ENCODE peak calls at places on chromosomes 6 and 20, in eight cellular contexts. One of them, this sample, is unnamed.

GRCh38 chr6:7615611-7616383 is 25.8 kb downstream of the SNRNP48 start:
- DNase-seq in fibroblast of pulmonary artery: peak; percentile 81
- DNase-seq in adrenal gland: peak; percentile 61
- DNase-seq in Caco-2: no peak
- DNase-seq in AG09309: no peak
- DNase-seq in fibroblast of lung: peak; percentile 40
- DNase-seq in esophagus squamous epithelium: no peak
- DNase-seq in lower leg skin: peak; percentile 42
- DNase-seq in this sample: peak; percentile 24

GRCh38 chr6:47787620-47788497 is 6.0 kb downstream of the OPN5 start:
- DNase-seq in AG09309: peak; percentile 10
- DNase-seq in Caco-2: peak; percentile 56
- DNase-seq in fibroblast of lung: peak; percentile 49
- DNase-seq in fibroblast of pulmonary artery: peak; percentile 61
- DNase-seq in esophagus squamous epithelium: no peak
- DNase-seq in lower leg skin: peak; percentile 21
- DNase-seq in adrenal gland: peak; percentile 61
- DNase-seq in this sample: peak; percentile 5

GRCh38 chr20:4053516-4053919 is 38.2 kb upstream of the RNF24 start:
- DNase-seq in AG09309: no peak
- DNase-seq in Caco-2: no peak
- DNase-seq in fibroblast of pulmonary artery: no peak
- DNase-seq in fibroblast of lung: peak; percentile 74
- DNase-seq in lower leg skin: no peak
- DNase-seq in adrenal gland: no peak
- DNase-seq in esophagus squamous epithelium: no peak
- DNase-seq in this sample: no peak

GRCh38 chr6:121677551-121677950 is 242.1 kb downstream of the GJA1 start:
- DNase-seq in lower leg skin: no peak
- DNase-seq in esophagus squamous epithelium: no peak
- DNase-seq in Caco-2: no peak
- DNase-seq in AG09309: no peak
- DNase-seq in adrenal gland: no peak
- DNase-seq in fibroblast of lung: peak; percentile 35
- DNase-seq in fibroblast of pulmonary artery: no peak
- DNase-seq in this sample: no peak

GRCh38 chr6:169619650-169620049 is 82.2 kb downstream of the WDR27 start:
- DNase-seq in fibroblast of pulmonary artery: peak; percentile 26
- DNase-seq in adrenal gland: no peak
- DNase-seq in fibroblast of lung: peak; percentile 47
- DNase-seq in Caco-2: no peak
- DNase-seq in esophagus squamous epithelium: no peak
- DNase-seq in AG09309: no peak
- DNase-seq in lower leg skin: no peak
- DNase-seq in this sample: no peak

GRCh38 chr20:17938889-17939619 is 29.5 kb downstream of the SNX5 start:
- DNase-seq in fibroblast of pulmonary artery: peak; percentile 74
- DNase-seq in fibroblast of lung: peak; percentile 55
- DNase-seq in esophagus squamous epithelium: no peak
- DNase-seq in Caco-2: peak; percentile 75
- DNase-seq in lower leg skin: peak; percentile 34
- DNase-seq in AG09309: no peak
- DNase-seq in adrenal gland: peak; percentile 71
- DNase-seq in this sample: no peak

GRCh38 chr6:105363100-105363754 is 39.7 kb downstream of the PREP start:
- DNase-seq in lower leg skin: no peak
- DNase-seq in AG09309: no peak
- DNase-seq in fibroblast of lung: peak; percentile 25
- DNase-seq in adrenal gland: no peak
- DNase-seq in esophagus squamous epithelium: no peak
- DNase-seq in fibroblast of pulmonary artery: peak; percentile 62
- DNase-seq in Caco-2: no peak
- DNase-seq in this sample: no peak

GRCh38 chr6:156351346-156351966 is 425.7 kb upstream of the ARID1B start:
- DNase-seq in adrenal gland: no peak
- DNase-seq in fibroblast of lung: no peak
- DNase-seq in fibroblast of pulmonary artery: no peak
- DNase-seq in esophagus squamous epithelium: no peak
- DNase-seq in Caco-2: no peak
- DNase-seq in AG09309: no peak
- DNase-seq in lower leg skin: no peak
- DNase-seq in this sample: no peak

GRCh38 chr6:141123084-141123483 is 1009.6 kb upstream of the GJE1 start:
- DNase-seq in AG09309: no peak
- DNase-seq in lower leg skin: no peak
- DNase-seq in fibroblast of lung: peak; percentile 38
- DNase-seq in Caco-2: no peak
- DNase-seq in adrenal gland: no peak
- DNase-seq in fibroblast of pulmonary artery: no peak
- DNase-seq in esophagus squamous epithelium: no peak
- DNase-seq in this sample: no peak

GRCh38 chr20:17036546-17036945 is 190.3 kb upstream of the PCSK2 start:
- DNase-seq in fibroblast of pulmonary artery: no peak
- DNase-seq in esophagus squamous epithelium: no peak
- DNase-seq in Caco-2: no peak
- DNase-seq in lower leg skin: no peak
- DNase-seq in fibroblast of lung: peak; percentile 55
- DNase-seq in AG09309: no peak
- DNase-seq in adrenal gland: no peak
- DNase-seq in this sample: no peak

GRCh38 chr6:152905551-152906299 is 77.1 kb downstream of the FBXO5 start:
- DNase-seq in AG09309: no peak
- DNase-seq in lower leg skin: no peak
- DNase-seq in esophagus squamous epithelium: no peak
- DNase-seq in fibroblast of lung: no peak
- DNase-seq in Caco-2: no peak
- DNase-seq in fibroblast of pulmonary artery: no peak
- DNase-seq in adrenal gland: no peak
- DNase-seq in this sample: no peak

GRCh38 chr6:14222956-14223355 is 105.4 kb downstream of the CD83 start:
- DNase-seq in Caco-2: no peak
- DNase-seq in fibroblast of lung: no peak
- DNase-seq in fibroblast of pulmonary artery: no peak
- DNase-seq in AG09309: no peak
- DNase-seq in adrenal gland: no peak
- DNase-seq in lower leg skin: no peak
- DNase-seq in esophagus squamous epithelium: no peak
- DNase-seq in this sample: no peak

GRCh38 chr20:1281279-1282057 is 15.4 kb downstream of the SNPH start:
- DNase-seq in esophagus squamous epithelium: no peak
- DNase-seq in adrenal gland: no peak
- DNase-seq in Caco-2: no peak
- DNase-seq in lower leg skin: no peak
- DNase-seq in fibroblast of lung: no peak
- DNase-seq in AG09309: no peak
- DNase-seq in fibroblast of pulmonary artery: no peak
- DNase-seq in this sample: no peak

GRCh38 chr6:90025418-90026089 is 131.3 kb downstream of the GJA10 start:
- DNase-seq in fibroblast of lung: peak; percentile 92
- DNase-seq in AG09309: peak; percentile 83
- DNase-seq in adrenal gland: no peak
- DNase-seq in fibroblast of pulmonary artery: peak; percentile 72
- DNase-seq in lower leg skin: no peak
- DNase-seq in esophagus squamous epithelium: no peak
- DNase-seq in Caco-2: no peak
- DNase-seq in this sample: no peak

DNA sequence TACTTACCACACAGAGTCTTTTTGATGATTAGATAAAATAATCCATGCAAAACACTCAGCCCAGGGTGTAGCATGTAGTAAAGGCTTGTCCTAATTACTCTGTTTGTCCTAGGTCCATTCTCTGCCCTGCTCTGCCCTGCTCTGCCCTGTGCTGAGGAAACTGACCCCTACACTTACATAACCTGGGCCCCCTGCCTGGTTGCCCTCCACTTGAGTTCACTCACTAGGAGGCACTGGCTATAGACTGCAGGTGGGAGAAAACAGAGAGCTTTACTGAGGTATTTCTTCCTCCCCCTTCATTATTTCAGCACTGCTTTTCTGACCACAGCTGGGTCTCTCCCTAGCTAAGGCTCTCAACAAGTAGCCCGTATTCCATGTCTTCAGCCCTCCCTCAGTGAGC is 70.9 kb upstream of the TBX18 start:
- DNase-seq in fibroblast of lung: no peak
- DNase-seq in lower leg skin: no peak
- DNase-seq in fibroblast of pulmonary artery: no peak
- DNase-seq in adrenal gland: no peak
- DNase-seq in Caco-2: no peak
- DNase-seq in esophagus squamous epithelium: no peak
- DNase-seq in AG09309: no peak
- DNase-seq in this sample: no peak
- H3K4me3 ChIP-seq in fibroblast of lung: no peak overlapping the region
- H3K4me3 ChIP-seq in lower leg skin: no peak overlapping the region
- H3K4me3 ChIP-seq in fibroblast of pulmonary artery: no peak overlapping the region
- H3K4me3 ChIP-seq in adrenal gland: no peak overlapping the region
- H3K4me3 ChIP-seq in Caco-2: no peak overlapping the region
- H3K4me3 ChIP-seq in esophagus squamous epithelium: no peak overlapping the region
- H3K4me3 ChIP-seq in AG09309: no peak overlapping the region
- H3K4me3 ChIP-seq in this sample: no peak overlapping the region

GRCh38 chr6:76682842-76683241 is 610.4 kb upstream of the IMPG1 start:
- DNase-seq in Caco-2: no peak
- DNase-seq in AG09309: no peak
- DNase-seq in lower leg skin: no peak
- DNase-seq in esophagus squamous epithelium: no peak
- DNase-seq in fibroblast of lung: peak; percentile 4
- DNase-seq in adrenal gland: no peak
- DNase-seq in fibroblast of pulmonary artery: peak; percentile 47
- DNase-seq in this sample: no peak
- TF ChIP-seq CTCF in Caco-2: peak; percentile 23
- TF ChIP-seq CTCF in AG09309: peak; percentile 18
- TF ChIP-seq CTCF in lower leg skin: no peak
- TF ChIP-seq CTCF in esophagus squamous epithelium: peak; percentile 44
- TF ChIP-seq CTCF in fibroblast of lung: no peak
- TF ChIP-seq CTCF in adrenal gland: peak; percentile 31
- TF ChIP-seq CTCF in fibroblast of pulmonary artery: peak; percentile 51
- TF ChIP-seq CTCF in this sample: peak; percentile 30

DNA sequence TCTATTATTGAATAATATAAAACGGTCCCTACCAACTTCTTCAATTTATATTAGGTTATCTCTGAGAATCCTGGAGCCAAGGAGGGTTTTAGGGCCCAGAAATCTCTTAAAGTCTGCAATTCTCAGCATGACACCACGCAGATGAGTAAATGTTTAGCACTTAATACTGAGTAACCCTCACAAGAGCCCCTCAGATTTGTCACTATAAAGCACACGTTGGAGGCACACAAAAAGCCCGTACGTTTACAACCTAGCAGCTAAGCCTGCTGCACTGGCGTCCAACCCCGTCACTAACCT is 1.2 kb downstream of the CPNE1 start:
- DNase-seq in esophagus squamous epithelium: no peak
- DNase-seq in fibroblast of lung: peak; percentile 39
- DNase-seq in fibroblast of pulmonary artery: peak; percentile 26
- DNase-seq in AG09309: no peak
- DNase-seq in Caco-2: no peak
- DNase-seq in lower leg skin: no peak
- DNase-seq in adrenal gland: no peak
- DNase-seq in this sample: no peak
- H3K4me3 ChIP-seq in esophagus squamous epithelium: peak overlapping the region; percentile 78
- H3K4me3 ChIP-seq in fibroblast of lung: peak overlapping the region; percentile 86
- H3K4me3 ChIP-seq in fibroblast of pulmonary artery: peak overlapping the region; percentile 67
- H3K4me3 ChIP-seq in AG09309: peak overlapping the region; percentile 86
- H3K4me3 ChIP-seq in Caco-2: peak overlapping the region; percentile 87
- H3K4me3 ChIP-seq in lower leg skin: peak overlapping the region; percentile 79
- H3K4me3 ChIP-seq in adrenal gland: peak overlapping the region; percentile 85
- H3K4me3 ChIP-seq in this sample: peak overlapping the region; percentile 89

DNA sequence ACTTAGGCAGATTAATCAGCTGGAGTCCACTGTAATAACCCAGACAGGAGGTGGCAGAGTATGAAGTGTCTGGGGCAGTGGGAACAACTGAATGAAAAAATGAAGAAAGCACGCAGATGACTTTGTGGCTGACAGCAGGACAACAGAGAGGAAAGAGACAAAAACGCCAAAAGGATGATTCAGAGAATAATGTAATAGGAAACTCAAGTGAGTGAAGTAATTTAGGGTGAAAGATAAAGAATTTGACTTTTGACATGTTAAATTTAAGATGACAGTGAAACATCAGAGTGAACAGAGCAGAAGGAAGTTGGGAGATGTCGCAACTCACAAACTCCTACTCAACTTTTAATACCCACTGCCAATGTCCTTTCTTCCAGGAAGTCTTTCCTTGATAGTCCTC is 70.0 kb downstream of the RCAN2 start:
- DNase-seq in lower leg skin: no peak
- DNase-seq in Caco-2: no peak
- DNase-seq in esophagus squamous epithelium: no peak
- DNase-seq in AG09309: no peak
- DNase-seq in fibroblast of pulmonary artery: peak; percentile 7
- DNase-seq in adrenal gland: no peak
- DNase-seq in fibroblast of lung: no peak
- DNase-seq in this sample: no peak
- TF ChIP-seq CTCF in lower leg skin: no peak
- TF ChIP-seq CTCF in Caco-2: no peak
- TF ChIP-seq CTCF in esophagus squamous epithelium: no peak
- TF ChIP-seq CTCF in AG09309: no peak
- TF ChIP-seq CTCF in fibroblast of pulmonary artery: no peak
- TF ChIP-seq CTCF in adrenal gland: no peak
- TF ChIP-seq CTCF in fibroblast of lung: no peak
- TF ChIP-seq CTCF in this sample: no peak

GRCh38 chr20:41006936-41007871 is 21.4 kb upstream of the TOP1 start:
- DNase-seq in fibroblast of lung: no peak
- DNase-seq in Caco-2: no peak
- DNase-seq in lower leg skin: no peak
- DNase-seq in fibroblast of pulmonary artery: no peak
- DNase-seq in adrenal gland: no peak
- DNase-seq in esophagus squamous epithelium: no peak
- DNase-seq in AG09309: no peak
- DNase-seq in this sample: no peak
- H3K4me3 ChIP-seq in fibroblast of lung: no peak overlapping the region
- H3K4me3 ChIP-seq in Caco-2: no peak overlapping the region
- H3K4me3 ChIP-seq in lower leg skin: no peak overlapping the region
- H3K4me3 ChIP-seq in fibroblast of pulmonary artery: no peak overlapping the region
- H3K4me3 ChIP-seq in adrenal gland: no peak overlapping the region
- H3K4me3 ChIP-seq in esophagus squamous epithelium: no peak overlapping the region
- H3K4me3 ChIP-seq in AG09309: no peak overlapping the region
- H3K4me3 ChIP-seq in this sample: no peak overlapping the region

DNA sequence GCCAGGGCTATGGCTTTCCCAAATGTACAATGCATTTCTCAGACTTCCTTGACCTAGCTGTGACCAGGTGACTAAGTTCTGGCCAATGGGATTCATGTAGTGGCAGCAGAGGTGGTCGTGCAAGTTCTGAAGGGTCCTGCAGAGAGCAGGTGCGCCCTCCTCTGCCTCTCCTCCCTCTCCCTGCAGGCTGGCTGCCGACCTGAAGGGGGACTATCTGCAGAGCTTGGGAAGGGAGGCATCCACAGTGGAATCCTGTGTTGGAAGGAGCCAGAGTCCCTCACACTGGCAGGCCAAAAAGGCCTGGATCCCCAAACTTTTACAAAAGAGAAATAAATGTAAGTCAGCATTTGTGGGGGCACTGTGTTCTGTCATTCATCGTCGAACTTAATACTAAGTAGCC is 66.6 kb downstream of the CDH26 start:
- DNase-seq in adrenal gland: no peak
- DNase-seq in lower leg skin: no peak
- DNase-seq in fibroblast of pulmonary artery: no peak
- DNase-seq in fibroblast of lung: no peak
- DNase-seq in Caco-2: no peak
- DNase-seq in AG09309: no peak
- DNase-seq in esophagus squamous epithelium: no peak
- DNase-seq in this sample: no peak
- TF ChIP-seq CTCF in adrenal gland: no peak
- TF ChIP-seq CTCF in lower leg skin: no peak
- TF ChIP-seq CTCF in fibroblast of pulmonary artery: no peak
- TF ChIP-seq CTCF in fibroblast of lung: no peak
- TF ChIP-seq CTCF in Caco-2: no peak
- TF ChIP-seq CTCF in AG09309: no peak
- TF ChIP-seq CTCF in esophagus squamous epithelium: no peak
- TF ChIP-seq CTCF in this sample: no peak